ENCODE peak calls at places on chromosomes 11 and 22, in five cellular contexts. E is dorsolateral prefrontal cortex, X is choroid plexus epithelial cell, D is A549, K is thyroid gland. G is an unnamed sample.
A peak's percentile ranks its signal among the peaks of the same experiment; 100 is the strongest.

GRCh38 chr22:26259510-26259909 is 90.2 kb downstream of the SEZ6L start:
- DNase-seq in E (no peak), X (peak; percentile 1), D (no peak), K (peak; percentile 5), G (peak; percentile 15)

GRCh38 chr22:47187558-47187957 is 425.1 kb downstream of the TBC1D22A start:
- DNase-seq in E (no peak), X (no peak), D (no peak), K (no peak), G (no peak)

GRCh38 chr11:79174045-79175008 is 266.5 kb downstream of the TENM4 start:
- DNase-seq in E (no peak), X (peak; percentile 20), D (no peak), K (peak; percentile 7), G (no peak)

GRCh38 chr22:26568207-26568706 is 21.7 kb downstream of the TPST2 start:
- DNase-seq in E (no peak), X (peak; percentile 24), D (no peak), K (no peak), G (no peak)

GRCh38 chr22:19840955-19841640 is 13.6 kb downstream of the GNB1L start:
- DNase-seq in E (no peak), X (no peak), D (no peak), K (no peak), G (no peak)

GRCh38 chr22:41481131-41481830 is 12.4 kb downstream of the ACO2 start:
- DNase-seq in E (no peak), X (no peak), D (no peak), K (peak; percentile 85), G (no peak)

GRCh38 chr11:2273771-2274170 is 3.4 kb upstream of the ASCL2 start:
- DNase-seq in E (no peak), X (no peak), D (no peak), K (peak; percentile 85), G (no peak)

GRCh38 chr11:95498731-95499396 is 267.9 kb upstream of the SESN3 start:
- DNase-seq in E (no peak), X (no peak), D (no peak), K (no peak), G (no peak)

GRCh38 chr11:96054870-96055705 is 131.2 kb upstream of the MTMR2 start:
- DNase-seq in E (no peak), X (peak; percentile 73), D (peak; percentile 7), K (no peak), G (no peak)

GRCh38 chr11:130162733-130163132 is 3.2 kb downstream of the ST14 start:
- DNase-seq in E (no peak), X (peak; percentile 51), D (no peak), K (no peak), G (no peak)

GRCh38 chr11:38948392-38948791 is 2350.4 kb upstream of the RAG2 start:
- DNase-seq in E (no peak), X (no peak), D (no peak), K (no peak), G (no peak)

DNA sequence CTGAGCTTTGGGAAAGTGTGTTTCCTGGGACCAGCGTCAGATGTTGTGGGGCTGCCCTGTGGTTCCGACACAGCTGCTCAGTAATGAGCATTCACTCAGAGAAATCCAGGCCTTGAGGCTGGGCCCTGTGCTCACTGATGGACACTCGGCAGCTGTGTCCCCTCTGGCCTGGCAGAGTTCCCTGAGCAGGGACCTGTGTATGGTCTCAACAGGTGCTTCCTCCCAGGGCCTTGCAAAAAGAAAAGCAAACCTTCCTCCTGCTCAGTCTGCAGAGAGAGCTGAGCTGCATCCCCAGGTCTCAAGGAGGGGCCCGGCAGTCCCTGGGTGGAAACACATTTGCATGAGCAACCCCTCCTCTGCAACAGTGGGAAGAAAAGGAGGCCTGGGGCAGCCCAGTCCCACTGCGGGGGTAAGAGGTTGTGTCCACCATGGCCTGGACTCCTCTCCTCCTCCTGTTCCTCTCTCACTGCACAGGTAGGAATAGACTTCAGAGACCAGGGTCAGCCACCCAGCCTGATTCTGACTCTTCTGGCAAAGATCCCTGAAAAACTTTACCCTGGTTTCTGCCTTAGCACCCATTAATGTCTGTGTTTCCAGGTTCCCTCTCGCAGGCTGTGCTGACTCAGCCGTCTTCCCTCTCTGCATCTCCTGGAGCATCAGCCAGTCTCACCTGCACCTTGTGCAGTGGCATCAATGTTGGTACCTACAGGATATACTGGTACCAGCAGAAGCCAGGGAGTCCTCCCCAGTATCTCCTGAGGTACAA is 131.2 kb downstream of the VPREB1 start:
- DNase-seq in E (no peak), X (no peak), D (no peak), K (no peak), G (no peak)
- H3K4me3 ChIP-seq in E (no peak overlapping the region), X (no peak overlapping the region), D (no peak overlapping the region), K (no peak overlapping the region), G (no peak overlapping the region)

DNA sequence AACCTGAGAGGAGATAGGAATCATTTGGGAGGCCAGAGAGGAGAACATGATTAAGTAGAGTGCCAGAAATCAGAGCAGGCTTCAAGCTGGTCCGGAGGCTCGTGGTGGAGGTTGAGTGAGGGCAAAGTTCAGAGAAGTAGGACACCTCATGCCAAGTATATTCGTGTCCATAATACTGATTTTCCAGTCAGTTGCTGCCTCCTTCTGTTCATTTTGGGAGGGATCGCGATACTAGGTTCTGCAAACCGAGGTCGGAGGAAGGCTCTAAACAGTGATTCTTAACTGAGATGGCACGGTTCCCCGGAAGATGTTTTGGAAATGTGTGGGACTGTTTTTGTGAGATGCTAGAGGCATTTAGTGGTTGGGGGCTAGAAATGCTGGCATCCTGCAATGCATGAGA is 13.6 kb upstream of the CD3E start:
- DNase-seq in E (no peak), X (peak; percentile 11), D (peak; percentile 18), K (peak; percentile 37), G (no peak)
- TF ChIP-seq CTCF in E (peak; percentile 27), X (peak; percentile 23), D (peak; percentile 36), K (peak; percentile 11), G (no peak)

GRCh38 chr22:43826142-43827093 is 14.3 kb upstream of the EFCAB6 start:
- DNase-seq in E (no peak), X (peak; percentile 67), D (peak; percentile 33), K (no peak), G (no peak)
- H3K4me3 ChIP-seq in E (no peak overlapping the region), X (no peak overlapping the region), D (no peak overlapping the region), K (no peak overlapping the region), G (no peak overlapping the region)

GRCh38 chr11:31808268-31808667 is 2.9 kb downstream of the PAX6 start:
- DNase-seq in E (no peak), X (no peak), D (no peak), K (no peak), G (no peak)
- TF ChIP-seq CTCF in E (no peak), X (no peak), D (no peak), K (no peak), G (no peak)

GRCh38 chr11:114110123-114110522 is 50.6 kb downstream of the ZBTB16 start:
- DNase-seq in E (no peak), X (no peak), D (no peak), K (no peak), G (no peak)
- H3K4me3 ChIP-seq in E (peak overlapping the region; percentile 51), X (no peak overlapping the region), D (no peak overlapping the region), K (no peak overlapping the region), G (no peak overlapping the region)

GRCh38 chr11:120432056-120433018 is 79.2 kb upstream of the GRIK4 start:
- DNase-seq in E (no peak), X (peak; percentile 98), D (peak; percentile 38), K (no peak), G (peak; percentile 98)

GRCh38 chr11:120431633-120432032 is 79.9 kb upstream of the GRIK4 start:
- DNase-seq in E (no peak), X (peak; percentile 74), D (peak; percentile 19), K (no peak), G (peak; percentile 40)
- TF ChIP-seq CTCF in E (no peak), X (peak; percentile 47), D (peak; percentile 23), K (no peak), G (peak; percentile 41)

DNA sequence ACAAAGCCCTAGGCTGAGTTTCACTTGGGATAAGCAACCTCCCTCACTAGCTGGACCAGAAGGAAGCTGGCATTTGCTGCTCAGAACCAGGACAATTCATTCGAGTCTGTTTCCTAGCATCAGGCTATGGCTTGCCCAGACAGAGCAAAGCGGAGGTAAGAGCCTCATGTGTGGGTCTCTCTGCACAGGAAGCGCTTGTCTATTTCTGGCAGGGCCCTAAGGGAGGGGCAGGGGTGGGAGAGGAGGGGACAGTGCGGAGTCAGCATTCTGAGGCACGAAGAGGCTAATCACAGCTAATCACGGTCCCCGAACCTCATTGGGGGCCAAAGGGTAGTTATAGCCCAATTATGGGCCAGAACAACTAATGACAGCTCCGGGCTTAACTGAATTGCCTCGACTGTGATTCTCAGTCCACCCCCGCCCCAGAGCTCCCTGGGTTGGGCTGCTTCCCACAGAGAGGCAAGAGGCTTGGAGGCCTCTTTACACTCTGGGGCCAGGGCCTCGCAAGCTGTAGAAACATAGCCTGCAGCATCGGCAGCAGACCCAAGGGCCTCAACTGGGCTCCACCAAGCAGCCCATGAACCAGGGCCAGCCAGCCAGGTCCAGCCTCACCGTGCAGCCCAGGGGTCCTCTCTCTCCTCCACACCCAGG is 72.7 kb upstream of the PRDM11 start:
- DNase-seq in E (no peak), X (no peak), D (no peak), K (no peak), G (no peak)
- H3K4me3 ChIP-seq in E (no peak overlapping the region), X (no peak overlapping the region), D (no peak overlapping the region), K (no peak overlapping the region), G (no peak overlapping the region)

DNA sequence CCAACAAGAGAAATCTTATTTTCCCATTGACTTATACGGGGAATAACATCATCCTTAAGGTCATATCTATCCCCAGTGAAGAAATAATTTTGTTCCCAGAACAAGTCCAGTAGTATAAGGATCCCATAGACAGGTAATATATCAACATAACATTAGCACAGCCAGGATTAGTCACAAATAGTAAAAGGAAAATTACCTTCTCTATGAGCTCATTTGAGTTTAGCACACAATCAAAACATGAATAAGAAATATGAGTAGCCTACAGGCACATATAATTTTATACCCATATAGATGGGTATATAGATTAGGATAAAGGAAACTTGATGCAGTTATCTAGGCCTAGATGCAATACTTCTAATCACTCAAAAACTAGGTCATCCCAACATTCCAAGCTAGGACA is 2.8 kb upstream of the OR52K1 start:
- DNase-seq in E (no peak), X (no peak), D (no peak), K (no peak), G (no peak)
- TF ChIP-seq CTCF in E (no peak), X (no peak), D (no peak), K (no peak), G (no peak)

DNA sequence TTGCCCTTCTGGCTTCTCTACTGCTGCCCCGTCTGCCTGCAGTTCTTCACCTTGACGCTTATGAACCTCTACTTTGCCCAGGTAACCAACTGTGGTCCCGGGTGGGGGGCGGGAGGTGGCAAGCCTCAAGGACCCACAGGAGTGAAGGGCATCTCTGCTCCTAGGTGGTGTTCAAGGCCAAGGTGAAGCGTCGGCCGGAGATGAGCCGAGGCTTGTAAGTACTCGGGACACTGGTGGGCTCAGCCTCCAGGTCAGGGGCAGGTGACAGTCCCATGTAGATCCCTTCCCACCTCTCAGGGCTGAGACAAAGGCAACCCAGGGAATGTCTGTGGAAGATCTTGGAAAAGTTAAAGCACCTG is 1.1 kb downstream of the GPR137 start:
- DNase-seq in E (no peak), X (no peak), D (no peak), K (no peak), G (no peak)
- H3K4me3 ChIP-seq in E (peak overlapping the region; percentile 94), X (no peak overlapping the region), D (no peak overlapping the region), K (no peak overlapping the region), G (no peak overlapping the region)

G was measured in HFF-Myc.